ENCODE peak calls at places on chromosomes 16 and 17, in ten cellular contexts. G is T-helper 2 cell, B is NCI-H446, M is C1 segment of cervical spinal cord, A is testis, T is Kasumi-1, V is NCI-H69, H is AML-193, R is anterior cingulate cortex, Q is AG20443. P is an unnamed sample.

GRCh38 chr16:88747588-88748301 is 37.3 kb downstream of the PIEZO1 start:
- DNase-seq in G (no peak), B (no peak), M (no peak), A (no peak), T (peak), V (peak), H (peak), R (no peak), Q (no peak), P (no peak)

GRCh38 chr16:2013527-2013926 is 3.9 kb upstream of the ZNF598 start:
- DNase-seq in G (no peak), B (no peak), M (no peak), A (no peak), T (no peak), V (no peak), H (no peak), R (no peak), Q (no peak), P (no peak)

GRCh38 chr16:56269824-56270684 is 78.8 kb downstream of the GNAO1 start:
- DNase-seq in G (no peak), B (no peak), M (peak), A (peak), T (no peak), V (peak), H (no peak), R (no peak), Q (peak), P (peak)

GRCh38 chr17:21705021-21705601 is 12.8 kb downstream of the KCNJ18 start:
- DNase-seq in G (no peak), B (no peak), M (no peak), A (no peak), T (no peak), V (no peak), H (no peak), R (no peak), Q (no peak), P (no peak)

GRCh38 chr17:59627269-59627668 is 7.6 kb downstream of the CLTC start:
- DNase-seq in G (no peak), B (no peak), M (no peak), A (no peak), T (no peak), V (no peak), H (no peak), R (no peak), Q (no peak), P (no peak)

GRCh38 chr17:12756786-12757185 is 32.5 kb upstream of the ARHGAP44 start:
- DNase-seq in G (no peak), B (no peak), M (no peak), A (no peak), T (no peak), V (no peak), H (no peak), R (no peak), Q (no peak), P (no peak)

GRCh38 chr17:70808596-70808995 is 639.3 kb downstream of the KCNJ2 start:
- DNase-seq in G (no peak), B (no peak), M (no peak), A (no peak), T (no peak), V (peak), H (no peak), R (no peak), Q (no peak), P (no peak)

GRCh38 chr17:4509402-4509801 is 10.7 kb downstream of the SPNS2 start:
- DNase-seq in G (no peak), B (no peak), M (no peak), A (no peak), T (no peak), V (no peak), H (no peak), R (no peak), Q (no peak), P (no peak)

GRCh38 chr16:31072540-31073072 is 1.4 kb downstream of the ZNF668 start:
- DNase-seq in G (peak), B (peak), M (no peak), A (no peak), T (peak), V (peak), H (no peak), R (peak), Q (peak), P (no peak)

GRCh38 chr17:5832886-5833285 is 237.3 kb upstream of the WSCD1 start:
- DNase-seq in G (no peak), B (no peak), M (no peak), A (no peak), T (no peak), V (peak), H (no peak), R (no peak), Q (no peak), P (no peak)

GRCh38 chr16:68776821-68777485 is 39.9 kb downstream of the CDH1 start:
- DNase-seq in G (no peak), B (no peak), M (no peak), A (no peak), T (no peak), V (no peak), H (no peak), R (no peak), Q (no peak), P (no peak)

GRCh38 chr17:45942284-45942683 is 47.9 kb downstream of the MAPT start:
- DNase-seq in G (no peak), B (peak), M (peak), A (peak), T (no peak), V (peak), H (no peak), R (peak), Q (peak), P (peak)

GRCh38 chr17:67518881-67519280 is 141.8 kb downstream of the PITPNC1 start:
- DNase-seq in G (no peak), B (no peak), M (no peak), A (no peak), T (no peak), V (no peak), H (no peak), R (no peak), Q (peak), P (no peak)

GRCh38 chr16:23917621-23918020 is 81.8 kb downstream of the PRKCB start:
- DNase-seq in G (no peak), B (no peak), M (no peak), A (no peak), T (no peak), V (no peak), H (no peak), R (no peak), Q (no peak), P (no peak)

GRCh38 chr17:3554440-3554839 is 3.2 kb downstream of the TRPV3 start:
- DNase-seq in G (no peak), B (no peak), M (no peak), A (no peak), T (no peak), V (no peak), H (no peak), R (no peak), Q (no peak), P (no peak)

GRCh38 chr17:4040784-4041183 is 76.5 kb upstream of the ATP2A3 start:
- DNase-seq in G (no peak), B (no peak), M (no peak), A (no peak), T (no peak), V (peak), H (no peak), R (no peak), Q (no peak), P (no peak)

GRCh38 chr17:56499799-56500388 is 93.6 kb upstream of the NOG start:
- DNase-seq in G (no peak), B (peak), M (no peak), A (peak), T (peak), V (peak), H (peak), R (no peak), Q (no peak), P (no peak)

GRCh38 chr16:24921229-24921628 is 75.5 kb downstream of the SLC5A11 start:
- DNase-seq in G (peak), B (no peak), M (no peak), A (no peak), T (peak), V (no peak), H (no peak), R (no peak), Q (no peak), P (no peak)

GRCh38 chr17:61400058-61400785 is 579 bp downstream of the TBX2 start:
- DNase-seq in G (no peak), B (no peak), M (no peak), A (no peak), T (no peak), V (peak), H (no peak), R (no peak), Q (peak), P (no peak)

GRCh38 chr16:65700599-65700998 is 578.7 kb upstream of the CDH11 start:
- DNase-seq in G (no peak), B (no peak), M (no peak), A (no peak), T (no peak), V (no peak), H (no peak), R (no peak), Q (no peak), P (no peak)

GRCh38 chr17:40317345-40317873 is 8.4 kb downstream of the RARA start:
- DNase-seq in G (no peak), B (peak), M (no peak), A (no peak), T (peak), V (peak), H (peak), R (no peak), Q (peak), P (no peak)

GRCh38 chr17:74433421-74434121 is 1.7 kb downstream of the GPRC5C start:
- DNase-seq in G (no peak), B (no peak), M (no peak), A (no peak), T (no peak), V (no peak), H (no peak), R (no peak), Q (no peak), P (peak)

GRCh38 chr17:1227917-1228751 is 42.1 kb upstream of the BHLHA9 start:
- DNase-seq in G (peak), B (no peak), M (no peak), A (peak), T (no peak), V (peak), H (peak), R (no peak), Q (peak), P (no peak)

GRCh38 chr16:7688811-7689210 is 356.2 kb downstream of the RBFOX1 start:
- DNase-seq in G (no peak), B (no peak), M (no peak), A (no peak), T (no peak), V (no peak), H (no peak), R (no peak), Q (no peak), P (no peak)

GRCh38 chr16:74565378-74565777 is 41.5 kb downstream of the GLG1 start:
- DNase-seq in G (no peak), B (no peak), M (no peak), A (no peak), T (no peak), V (no peak), H (no peak), R (no peak), Q (no peak), P (no peak)

GRCh38 chr17:72119963-72120877 is 600 bp upstream of the SOX9 start:
- DNase-seq in G (no peak), B (no peak), M (no peak), A (peak), T (no peak), V (peak), H (no peak), R (no peak), Q (peak), P (peak)

GRCh38 chr17:75032896-75033294 is 13.9 kb downstream of the ATP5PD start:
- DNase-seq in G (no peak), B (peak), M (no peak), A (peak), T (no peak), V (peak), H (no peak), R (no peak), Q (no peak), P (no peak)

GRCh38 chr17:35313875-35314409 is 59.5 kb downstream of the SLFN11 start:
- DNase-seq in G (peak), B (no peak), M (no peak), A (no peak), T (no peak), V (no peak), H (no peak), R (no peak), Q (peak), P (no peak)

GRCh38 chr17:42562845-42563509 is 1.0 kb downstream of the COASY start:
- DNase-seq in G (no peak), B (no peak), M (no peak), A (no peak), T (no peak), V (no peak), H (no peak), R (no peak), Q (no peak), P (no peak)

GRCh38 chr17:78993981-78994671 is 14.4 kb upstream of the LGALS3BP start:
- DNase-seq in G (no peak), B (no peak), M (no peak), A (peak), T (peak), V (no peak), H (no peak), R (no peak), Q (no peak), P (no peak)

GRCh38 chr17:81101614-81102306 is 63.5 kb upstream of the PVALEF start:
- DNase-seq in G (peak), B (peak), M (peak), A (peak), T (peak), V (peak), H (peak), R (peak), Q (peak), P (peak)

GRCh38 chr17:31442276-31442675 is 50.8 kb downstream of the RAB11FIP4 start:
- DNase-seq in G (no peak), B (no peak), M (no peak), A (no peak), T (no peak), V (no peak), H (no peak), R (no peak), Q (no peak), P (no peak)

GRCh38 chr17:31008374-31009035 is 37.7 kb downstream of the RNF135 start:
- DNase-seq in G (peak), B (no peak), M (peak), A (peak), T (peak), V (peak), H (no peak), R (peak), Q (peak), P (peak)

P was measured in midbrain.